ENCODE peak calls at places on chromosomes 2 and 18, in nine cellular contexts. S is activated gamma-delta T cell treated with Interleukin-2 at 50 U/mL for 16 hours, B is naive B cell, J is posterior vena cava, A is NCI-H1092 treated with DMSO at 0.1 percent for 48 hours, K is posterior cingulate gyrus, W is A172, L is HS-27A, Q is H54. Y is an unnamed sample.

GRCh38 chr2:26768759-26769500 is 4.8 kb downstream of the SLC35F6 start:
- DNase-seq in S (no peak), B (no peak), J (peak; percentile 95), A (no peak), K (peak; percentile 95), W (peak; percentile 74), L (no peak), Q (peak; percentile 82), Y (no peak)

GRCh38 chr2:150491943-150492342 is 4.5 kb upstream of the RND3 start:
- DNase-seq in S (no peak), B (no peak), J (no peak), A (no peak), K (no peak), W (no peak), L (no peak), Q (no peak), Y (no peak)

GRCh38 chr2:129297430-129297829 is 682.0 kb upstream of the RAB6C start:
- DNase-seq in S (no peak), B (no peak), J (no peak), A (no peak), K (no peak), W (no peak), L (no peak), Q (no peak), Y (no peak)

GRCh38 chr2:39107156-39107555 is 13.7 kb downstream of the SOS1 start:
- DNase-seq in S (no peak), B (no peak), J (no peak), A (peak; percentile 10), K (no peak), W (no peak), L (no peak), Q (no peak), Y (no peak)

GRCh38 chr2:229416116-229416694 is 145.1 kb upstream of the PID1 start:
- DNase-seq in S (no peak), B (peak; percentile 0), J (peak; percentile 88), A (no peak), K (no peak), W (peak; percentile 15), L (no peak), Q (no peak), Y (no peak)

GRCh38 chr2:195560209-195560907 is 96.7 kb upstream of the SLC39A10 start:
- DNase-seq in S (no peak), B (no peak), J (no peak), A (no peak), K (no peak), W (no peak), L (no peak), Q (no peak), Y (no peak)

GRCh38 chr2:11777066-11777782 is 30.8 kb downstream of the LPIN1 start:
- DNase-seq in S (no peak), B (no peak), J (peak; percentile 74), A (no peak), K (no peak), W (no peak), L (no peak), Q (no peak), Y (no peak)

GRCh38 chr18:13581055-13581454 is 145.3 kb downstream of the FAM210A start:
- DNase-seq in S (no peak), B (no peak), J (no peak), A (no peak), K (no peak), W (no peak), L (no peak), Q (no peak), Y (no peak)

GRCh38 chr2:27494284-27494943 is 586 bp downstream of the FNDC4 start:
- DNase-seq in S (no peak), B (no peak), J (peak; percentile 85), A (no peak), K (peak; percentile 81), W (no peak), L (no peak), Q (no peak), Y (no peak)

GRCh38 chr2:170340693-170341068 is 162.7 kb downstream of the MYO3B start:
- DNase-seq in S (no peak), B (no peak), J (no peak), A (no peak), K (no peak), W (no peak), L (no peak), Q (no peak), Y (no peak)

GRCh38 chr18:24262097-24262496 is 123.2 kb downstream of the CABYR start:
- DNase-seq in S (no peak), B (no peak), J (no peak), A (no peak), K (no peak), W (no peak), L (no peak), Q (no peak), Y (no peak)

GRCh38 chr2:120108049-120108448 is 95.2 kb downstream of the EPB41L5 start:
- DNase-seq in S (no peak), B (no peak), J (no peak), A (peak; percentile 83), K (no peak), W (peak; percentile 49), L (peak; percentile 51), Q (no peak), Y (no peak)

GRCh38 chr2:3535794-3536681 is 16.7 kb upstream of the ADI1 start:
- DNase-seq in S (no peak), B (no peak), J (peak; percentile 90), A (no peak), K (no peak), W (peak; percentile 93), L (peak; percentile 83), Q (peak; percentile 82), Y (no peak)

GRCh38 chr18:56001576-56001975 is 413.6 kb upstream of the TCF4 start:
- DNase-seq in S (no peak), B (no peak), J (no peak), A (no peak), K (no peak), W (no peak), L (no peak), Q (no peak), Y (no peak)

GRCh38 chr2:205762883-205763282 is 80.6 kb downstream of the NRP2 start:
- DNase-seq in S (no peak), B (no peak), J (no peak), A (no peak), K (no peak), W (no peak), L (no peak), Q (no peak), Y (no peak)

GRCh38 chr2:2109186-2109585 is 221.9 kb downstream of the MYT1L start:
- DNase-seq in S (no peak), B (no peak), J (no peak), A (no peak), K (no peak), W (no peak), L (no peak), Q (no peak), Y (no peak)

GRCh38 chr18:75162467-75162866 is 46.5 kb downstream of the PTGR3 start:
- DNase-seq in S (no peak), B (no peak), J (peak; percentile 43), A (no peak), K (no peak), W (peak; percentile 35), L (no peak), Q (no peak), Y (no peak)

GRCh38 chr2:232419245-232420072 is 12.8 kb downstream of the ALPG start:
- DNase-seq in S (no peak), B (no peak), J (peak; percentile 76), A (no peak), K (peak; percentile 68), W (no peak), L (no peak), Q (no peak), Y (no peak)

GRCh38 chr2:53498210-53498609 is 269.4 kb upstream of the CHAC2 start:
- DNase-seq in S (no peak), B (no peak), J (no peak), A (no peak), K (no peak), W (no peak), L (no peak), Q (no peak), Y (no peak)

GRCh38 chr2:219398721-219399333 is 11.1 kb upstream of the DNPEP start:
- DNase-seq in S (no peak), B (no peak), J (peak; percentile 49), A (peak; percentile 94), K (peak; percentile 61), W (peak; percentile 16), L (no peak), Q (no peak), Y (no peak)

GRCh38 chr18:34609991-34610658 is 100.0 kb upstream of the DTNA start:
- DNase-seq in S (no peak), B (no peak), J (no peak), A (no peak), K (no peak), W (no peak), L (no peak), Q (no peak), Y (no peak)

GRCh38 chr2:124034265-124034664 is 9.2 kb downstream of the CNTNAP5 start:
- DNase-seq in S (no peak), B (no peak), J (no peak), A (no peak), K (no peak), W (no peak), L (no peak), Q (no peak), Y (no peak)

GRCh38 chr2:20327370-20327769 is 23.3 kb downstream of the PUM2 start:
- DNase-seq in S (no peak), B (no peak), J (no peak), A (no peak), K (no peak), W (no peak), L (no peak), Q (no peak), Y (no peak)

GRCh38 chr2:230319211-230319862 is 7.7 kb upstream of the SP140L start:
- DNase-seq in S (peak; percentile 72), B (peak; percentile 73), J (no peak), A (no peak), K (no peak), W (no peak), L (no peak), Q (no peak), Y (peak; percentile 60)